ENCODE peak calls at places on chromosome 2, in nine cellular contexts. J, Q, W, I, N, R, L, D and V are unnamed samples.
A peak's percentile ranks its signal among the peaks of the same experiment; 100 is the strongest.

GRCh38 chr2:29206941-29207340 is 91.7 kb downstream of the CLIP4 start:
- DNase-seq in J (no peak), Q (no peak), W (no peak), I (no peak), N (no peak), R (no peak), L (no peak), D (no peak), V (no peak)

GRCh38 chr2:62586981-62587380 is 81.0 kb upstream of the TMEM17 start:
- DNase-seq in J (no peak), Q (no peak), W (no peak), I (no peak), N (no peak), R (no peak), L (no peak), D (peak; percentile 51), V (peak; percentile 92)

GRCh38 chr2:98608962-98609604 is 694 bp downstream of the UNC50 start:
- DNase-seq in J (no peak), Q (no peak), W (no peak), I (no peak), N (no peak), R (peak; percentile 63), L (peak; percentile 7), D (peak; percentile 39), V (peak; percentile 55)

GRCh38 chr2:120180066-120180465 is 43.1 kb downstream of the TMEM185B start:
- DNase-seq in J (no peak), Q (no peak), W (no peak), I (no peak), N (no peak), R (no peak), L (no peak), D (no peak), V (no peak)

GRCh38 chr2:33458248-33458819 is 18.1 kb upstream of the RASGRP3 start:
- DNase-seq in J (no peak), Q (no peak), W (no peak), I (no peak), N (no peak), R (no peak), L (no peak), D (no peak), V (no peak)

GRCh38 chr2:200416878-200417277 is 93.0 kb downstream of the KCTD18 start:
- DNase-seq in J (no peak), Q (no peak), W (no peak), I (no peak), N (no peak), R (no peak), L (no peak), D (no peak), V (no peak)

GRCh38 chr2:226185613-226186211 is 613.9 kb downstream of the IRS1 start:
- DNase-seq in J (no peak), Q (no peak), W (no peak), I (no peak), N (no peak), R (no peak), L (peak; percentile 81), D (peak; percentile 92), V (peak; percentile 98)

GRCh38 chr2:234858790-234859329 is 93.0 kb upstream of the SH3BP4 start:
- DNase-seq in J (no peak), Q (no peak), W (no peak), I (no peak), N (no peak), R (no peak), L (no peak), D (no peak), V (no peak)

GRCh38 chr2:54949431-54949830 is 100.8 kb downstream of the RTN4 start:
- DNase-seq in J (no peak), Q (no peak), W (no peak), I (no peak), N (no peak), R (no peak), L (no peak), D (no peak), V (no peak)

GRCh38 chr2:118269408-118270051 is 181.3 kb downstream of the INSIG2 start:
- DNase-seq in J (no peak), Q (no peak), W (no peak), I (no peak), N (no peak), R (no peak), L (peak; percentile 12), D (peak; percentile 60), V (no peak)

GRCh38 chr2:190318931-190319556 is 582 bp downstream of the HIBCH start:
- DNase-seq in J (no peak), Q (no peak), W (no peak), I (no peak), N (no peak), R (no peak), L (no peak), D (no peak), V (no peak)

GRCh38 chr2:163794635-163795034 is 58.8 kb upstream of the FIGN start:
- DNase-seq in J (no peak), Q (no peak), W (no peak), I (no peak), N (no peak), R (no peak), L (peak; percentile 11), D (peak; percentile 73), V (no peak)

GRCh38 chr2:67215636-67216035 is 181.5 kb upstream of the ETAA1 start:
- DNase-seq in J (no peak), Q (no peak), W (no peak), I (no peak), N (no peak), R (peak; percentile 18), L (no peak), D (no peak), V (no peak)

GRCh38 chr2:27078267-27079194 is at the start of gene EMILIN1:
- DNase-seq in J (no peak), Q (no peak), W (no peak), I (no peak), N (peak; percentile 88), R (peak; percentile 84), L (no peak), D (no peak), V (peak; percentile 90)

GRCh38 chr2:61493523-61493942 is 22.6 kb upstream of the USP34 start:
- DNase-seq in J (no peak), Q (no peak), W (no peak), I (no peak), N (no peak), R (no peak), L (no peak), D (no peak), V (peak; percentile 59)
- H3K4me3 ChIP-seq in J (no peak overlapping the region), Q (no peak overlapping the region), W (no peak overlapping the region), I (no peak overlapping the region), N (no peak overlapping the region), R (no peak overlapping the region), L (no peak overlapping the region), D (no peak overlapping the region), V (no peak overlapping the region)

DNA sequence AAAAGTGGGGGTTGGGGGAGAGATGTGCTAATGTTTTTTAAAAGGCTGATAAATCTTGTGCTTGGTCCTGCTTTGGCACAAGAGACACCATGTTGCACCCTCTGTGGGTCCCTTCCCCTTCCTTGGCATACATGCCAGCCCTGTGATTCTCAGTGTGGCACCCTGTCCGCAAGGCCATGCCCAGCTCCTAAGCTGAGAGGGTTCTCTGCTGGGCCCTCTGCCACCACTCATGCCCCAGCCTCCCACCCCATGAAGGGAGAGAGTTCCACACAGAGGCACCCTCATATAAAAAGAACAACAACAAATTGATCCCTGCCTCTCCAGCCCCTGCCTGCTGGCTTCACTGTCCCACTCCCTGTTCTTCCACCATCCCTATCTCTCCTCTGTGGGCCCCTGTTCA is 2.5 kb upstream of the ADCY3 start:
- DNase-seq in J (no peak), Q (no peak), W (no peak), I (no peak), N (no peak), R (no peak), L (no peak), D (no peak), V (no peak)
- H3K4me3 ChIP-seq in J (no peak overlapping the region), Q (no peak overlapping the region), W (no peak overlapping the region), I (no peak overlapping the region), N (no peak overlapping the region), R (no peak overlapping the region), L (no peak overlapping the region), D (no peak overlapping the region), V (no peak overlapping the region)

GRCh38 chr2:195563857-195564512 is 93.0 kb upstream of the SLC39A10 start:
- DNase-seq in J (no peak), Q (no peak), W (no peak), I (no peak), N (no peak), R (no peak), L (peak; percentile 45), D (peak; percentile 87), V (peak; percentile 85)

GRCh38 chr2:195559431-195559914 is 97.6 kb upstream of the SLC39A10 start:
- DNase-seq in J (no peak), Q (peak; percentile 63), W (peak; percentile 27), I (peak; percentile 46), N (no peak), R (no peak), L (no peak), D (peak; percentile 81), V (peak; percentile 98)

GRCh38 chr2:195561205-195562032 is 95.6 kb upstream of the SLC39A10 start:
- DNase-seq in J (no peak), Q (peak; percentile 51), W (no peak), I (no peak), N (no peak), R (no peak), L (peak; percentile 75), D (peak; percentile 95), V (peak; percentile 98)

GRCh38 chr2:195562624-195563566 is 94.1 kb upstream of the SLC39A10 start:
- DNase-seq in J (no peak), Q (no peak), W (no peak), I (no peak), N (no peak), R (no peak), L (peak; percentile 32), D (peak; percentile 46), V (no peak)

GRCh38 chr2:195560209-195560907 is 96.7 kb upstream of the SLC39A10 start:
- DNase-seq in J (no peak), Q (no peak), W (no peak), I (no peak), N (no peak), R (no peak), L (peak; percentile 26), D (peak; percentile 49), V (no peak)
- H3K4me3 ChIP-seq in J (no peak overlapping the region), Q (no peak overlapping the region), W (no peak overlapping the region), I (peak overlapping the region; percentile 23), N (no peak overlapping the region), R (no peak overlapping the region), L (no peak overlapping the region), D (no peak overlapping the region), V (no peak overlapping the region)

DNA sequence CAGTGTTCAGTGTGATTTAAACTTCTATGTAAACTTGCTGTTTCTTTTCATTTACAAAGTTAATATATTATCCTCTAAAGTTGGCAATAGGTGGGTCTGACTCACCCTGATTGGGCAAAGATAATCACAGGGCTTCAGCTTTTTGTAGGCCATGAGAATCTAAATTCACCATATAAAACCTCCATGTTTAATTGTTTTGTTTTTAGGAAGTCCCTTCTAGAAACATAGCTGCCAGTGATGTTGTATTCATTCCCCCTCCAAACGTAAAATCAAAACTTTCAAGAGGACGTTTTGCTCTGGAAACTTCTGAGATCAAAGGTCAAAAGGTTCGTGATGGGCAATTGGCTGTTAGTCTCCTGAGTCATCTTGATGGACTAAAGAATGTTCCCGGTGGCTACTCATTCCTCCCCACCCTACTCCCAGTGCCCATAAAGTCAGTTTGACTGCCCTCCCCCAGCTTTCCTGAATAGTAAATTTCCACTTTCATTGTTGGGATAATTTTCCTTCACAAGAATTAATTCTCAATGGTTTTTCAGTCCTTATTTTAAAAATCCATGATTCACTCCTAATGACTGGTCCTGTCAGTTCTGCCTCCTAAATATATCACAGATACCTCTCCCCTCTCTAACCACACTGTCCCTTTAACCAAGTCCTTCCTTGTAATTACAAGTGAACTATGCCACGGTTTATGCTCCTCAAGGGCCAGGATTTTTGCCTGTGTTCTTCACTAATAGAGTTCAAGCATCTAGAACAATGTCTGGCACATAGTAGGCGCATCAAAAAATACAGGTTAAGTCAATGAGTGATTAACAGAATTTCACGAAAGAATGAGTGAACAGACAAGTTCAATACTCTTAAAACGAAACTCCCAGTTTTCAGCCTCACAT is 164.4 kb upstream of the VRK2 start:
- DNase-seq in J (no peak), Q (peak; percentile 63), W (no peak), I (no peak), N (no peak), R (peak; percentile 46), L (peak; percentile 96), D (peak; percentile 95), V (peak; percentile 41)
- H3K4me3 ChIP-seq in J (peak overlapping the region; percentile 45), Q (no peak overlapping the region), W (no peak overlapping the region), I (no peak overlapping the region), N (no peak overlapping the region), R (no peak overlapping the region), L (peak overlapping the region; percentile 39), D (peak overlapping the region; percentile 49), V (no peak overlapping the region)